ENCODE peak calls at places on chromosomes 6 and 20, in eight cellular contexts. G is left ventricle myocardium inferior; P is sigmoid colon; W is CD8-positive, alpha-beta T cell; N is prostate gland; D is heart left ventricle; B is ascending aorta; H is naive thymus-derived CD4-positive, alpha-beta T cell. Y is an unnamed sample.

GRCh38 chr6:159899994-159900745 is 9.4 kb downstream of the MAS1 start:
- DNase-seq in G (no peak), P (no peak), W (no peak), N (no peak), D (no peak), B (no peak), H (no peak), Y (no peak)

GRCh38 chr6:88566746-88567534 is 396.5 kb downstream of the RNGTT start:
- DNase-seq in G (no peak), P (no peak), W (no peak), N (no peak), D (no peak), B (no peak), H (no peak), Y (no peak)

GRCh38 chr20:54200487-54201267 is 7.2 kb upstream of the PFDN4 start:
- DNase-seq in G (no peak), P (no peak), W (no peak), N (peak; percentile 31), D (no peak), B (no peak), H (no peak), Y (no peak)

GRCh38 chr6:123393333-123393732 is 243.4 kb downstream of the TRDN start:
- DNase-seq in G (no peak), P (no peak), W (no peak), N (no peak), D (no peak), B (no peak), H (no peak), Y (no peak)

GRCh38 chr6:32967151-32968091 is 973 bp upstream of the BRD2 start:
- DNase-seq in G (no peak), P (no peak), W (no peak), N (no peak), D (no peak), B (no peak), H (peak; percentile 28), Y (no peak)

GRCh38 chr20:57548177-57549058 is 12.5 kb upstream of the PCK1 start:
- DNase-seq in G (no peak), P (peak; percentile 56), W (no peak), N (no peak), D (no peak), B (no peak), H (no peak), Y (no peak)

GRCh38 chr6:33297956-33298772 is 578 bp downstream of the RGL2 start:
- DNase-seq in G (no peak), P (peak; percentile 90), W (no peak), N (peak; percentile 84), D (peak; percentile 78), B (no peak), H (peak; percentile 73), Y (peak; percentile 64)

GRCh38 chr6:108651287-108651686 is 90.6 kb downstream of the FOXO3 start:
- DNase-seq in G (no peak), P (no peak), W (no peak), N (no peak), D (no peak), B (no peak), H (no peak), Y (no peak)

GRCh38 chr20:50283922-50284810 is 93.5 kb downstream of the CEBPB start:
- DNase-seq in G (no peak), P (peak; percentile 76), W (no peak), N (peak; percentile 35), D (no peak), B (no peak), H (no peak), Y (no peak)

DNA sequence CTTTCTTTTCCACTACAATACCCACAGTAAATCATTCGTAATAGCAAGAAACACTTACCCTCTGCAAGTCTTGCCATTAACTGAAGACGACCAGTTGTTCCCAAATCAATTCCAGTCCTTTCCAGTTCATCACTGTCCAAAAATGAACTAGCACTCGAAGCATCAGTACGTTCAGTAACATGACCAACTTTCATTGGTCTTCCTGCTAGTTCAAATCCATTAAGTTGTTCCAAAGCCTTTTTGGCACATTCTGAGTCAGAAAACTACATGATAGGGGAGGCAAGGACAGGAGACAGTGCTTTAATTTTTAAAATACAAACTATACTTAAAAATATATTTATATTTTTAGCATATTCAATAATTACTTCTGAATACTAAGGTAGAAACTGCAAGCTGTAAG is 14.9 kb downstream of the ROMO1 start:
- DNase-seq in G (no peak), P (no peak), W (no peak), N (no peak), D (no peak), B (no peak), H (no peak), Y (no peak)
- H3K36me3 ChIP-seq in G (peaks cover 99% of the 10 kb centered on the region), P (peaks cover 90% of the 10 kb centered on the region), W (peaks cover 68% of the 10 kb centered on the region), N (peaks cover 17% of the 10 kb centered on the region), D (peaks cover 96% of the 10 kb centered on the region), B (peaks cover 96% of the 10 kb centered on the region), H (peaks cover 34% of the 10 kb centered on the region), Y (peaks cover 93% of the 10 kb centered on the region)

GRCh38 chr6:333379-334002 is 41.2 kb downstream of the DUSP22 start:
- DNase-seq in G (no peak), P (peak; percentile 61), W (no peak), N (no peak), D (no peak), B (no peak), H (no peak), Y (no peak)
- H3K27ac ChIP-seq in G (no peak overlapping the region), P (no peak overlapping the region), W (no peak overlapping the region), N (no peak overlapping the region), D (no peak overlapping the region), B (no peak overlapping the region), H (no peak overlapping the region), Y (no peak overlapping the region)

GRCh38 chr20:41100001-41100480 is 37.3 kb upstream of the PLCG1 start:
- DNase-seq in G (no peak), P (no peak), W (no peak), N (no peak), D (no peak), B (no peak), H (no peak), Y (no peak)
- H3K4me3 ChIP-seq in G (no peak overlapping the region), P (no peak overlapping the region), W (no peak overlapping the region), N (no peak overlapping the region), D (no peak overlapping the region), B (no peak overlapping the region), H (no peak overlapping the region), Y (no peak overlapping the region)

GRCh38 chr6:5667737-5668136 is 339.0 kb downstream of the NRN1 start:
- DNase-seq in G (no peak), P (no peak), W (no peak), N (no peak), D (no peak), B (no peak), H (peak; percentile 90), Y (no peak)
- H3K36me3 ChIP-seq in G (no peaks in the 10 kb centered on the region), P (no peaks in the 10 kb centered on the region), W (no peaks in the 10 kb centered on the region), N (no peaks in the 10 kb centered on the region), D (no peaks in the 10 kb centered on the region), B (no peaks in the 10 kb centered on the region), H (no peaks in the 10 kb centered on the region), Y (no peaks in the 10 kb centered on the region)